ENCODE peak calls at places on chromosome X, in four cellular contexts. H, B, I and N are unnamed samples.

GRCh38 chrX:74940414-74940813 is 15.2 kb upstream of the NEXMIF start:
- DNase-seq in H (no peak), B (no peak), I (no peak), N (no peak)

GRCh38 chrX:136292656-136293055 is 8.1 kb upstream of the ADGRG4 start:
- DNase-seq in H (no peak), B (no peak), I (no peak), N (no peak)

GRCh38 chrX:153627675-153628111 is 19.3 kb upstream of the DUSP9 start:
- DNase-seq in H (no peak), B (no peak), I (no peak), N (no peak)

GRCh38 chrX:53684415-53685192 is 1.9 kb downstream of the HUWE1 start:
- DNase-seq in H (no peak), B (no peak), I (no peak), N (no peak)

GRCh38 chrX:110944793-110945466 is 149.3 kb upstream of the CHRDL1 start:
- DNase-seq in H (no peak), B (no peak), I (no peak), N (no peak)

GRCh38 chrX:115344885-115345653 is 55.6 kb downstream of the LUZP4 start:
- DNase-seq in H (peak; percentile 95), B (no peak), I (peak; percentile 33), N (peak; percentile 94)

GRCh38 chrX:93242897-93243296 is 430.5 kb downstream of the NAP1L3 start:
- DNase-seq in H (no peak), B (no peak), I (no peak), N (no peak)

GRCh38 chrX:100895365-100896075 is 21.4 kb upstream of the NOX1 start:
- DNase-seq in H (peak; percentile 44), B (peak; percentile 12), I (peak; percentile 55), N (peak; percentile 26)

GRCh38 chrX:41664307-41665299 is 24.2 kb upstream of the GPR34 start:
- DNase-seq in H (peak; percentile 19), B (no peak), I (no peak), N (no peak)

GRCh38 chrX:150772150-150772970 is 79.2 kb downstream of the MTMR1 start:
- DNase-seq in H (peak; percentile 45), B (peak; percentile 82), I (peak; percentile 17), N (peak; percentile 45)

GRCh38 chrX:97525981-97526380 is 642.3 kb downstream of the RPA4 start:
- DNase-seq in H (no peak), B (no peak), I (no peak), N (no peak)

GRCh38 chrX:105323951-105324350 is 103.5 kb upstream of the TEX13A start:
- DNase-seq in H (peak; percentile 40), B (no peak), I (no peak), N (no peak)

GRCh38 chrX:78945186-78945912 is at the start of gene P2RY10:
- DNase-seq in H (no peak), B (no peak), I (no peak), N (no peak)

GRCh38 chrX:108516184-108516583 is 76.5 kb downstream of the COL4A5 start:
- DNase-seq in H (peak; percentile 44), B (no peak), I (no peak), N (peak; percentile 45)

GRCh38 chrX:71908387-71908786 is 2.3 kb upstream of the NHSL2 start:
- DNase-seq in H (no peak), B (no peak), I (no peak), N (no peak)

GRCh38 chrX:137263374-137263773 is 229.6 kb upstream of the GPR101 start:
- DNase-seq in H (no peak), B (no peak), I (no peak), N (no peak)

GRCh38 chrX:144627947-144628346 is 619.4 kb upstream of the SPANXN1 start:
- DNase-seq in H (no peak), B (no peak), I (no peak), N (no peak)

GRCh38 chrX:15781964-15782711 is 8.1 kb upstream of the ZRSR2 start:
- DNase-seq in H (no peak), B (no peak), I (no peak), N (no peak)

GRCh38 chrX:46039526-46039925 is 505.7 kb downstream of the ZNF674 start:
- DNase-seq in H (no peak), B (no peak), I (no peak), N (no peak)

GRCh38 chrX:69178592-69178991 is 13.3 kb upstream of the PJA1 start:
- DNase-seq in H (no peak), B (no peak), I (no peak), N (no peak)

GRCh38 chrX:100939336-100939735 is 10.6 kb upstream of the XKRX start:
- DNase-seq in H (no peak), B (no peak), I (no peak), N (no peak)

GRCh38 chrX:74251006-74251930 is 52.7 kb upstream of the ZCCHC13 start:
- DNase-seq in H (peak; percentile 68), B (no peak), I (no peak), N (peak; percentile 28)

GRCh38 chrX:18654873-18655836 is 16.8 kb downstream of the RS1 start:
- DNase-seq in H (no peak), B (no peak), I (no peak), N (no peak)

GRCh38 chrX:97895751-97896150 is 1012.0 kb downstream of the RPA4 start:
- DNase-seq in H (peak; percentile 32), B (no peak), I (no peak), N (peak; percentile 31)

GRCh38 chrX:72201836-72202536 is 20.4 kb downstream of the PIN4 start:
- DNase-seq in H (peak; percentile 83), B (no peak), I (no peak), N (peak; percentile 66)

GRCh38 chrX:153539171-153539978 is 21.9 kb downstream of the ATP2B3 start:
- DNase-seq in H (peak; percentile 44), B (peak; percentile 73), I (peak; percentile 9), N (peak; percentile 44)

GRCh38 chrX:67545772-67546495 is 2.1 kb downstream of the AR start:
- DNase-seq in H (no peak), B (no peak), I (no peak), N (peak; percentile 41)

GRCh38 chrX:47285762-47286320 is 53.0 kb downstream of the USP11 start:
- DNase-seq in H (peak; percentile 5), B (no peak), I (no peak), N (no peak)

GRCh38 chrX:98111684-98112083 is 1228.0 kb downstream of the RPA4 start:
- DNase-seq in H (no peak), B (no peak), I (no peak), N (no peak)

GRCh38 chrX:18676470-18676869 is 4.6 kb upstream of the RS1 start:
- DNase-seq in H (peak; percentile 5), B (peak; percentile 43), I (no peak), N (no peak)

GRCh38 chrX:152405561-152405960 is 45.6 kb downstream of the GABRA3 start:
- DNase-seq in H (no peak), B (no peak), I (no peak), N (no peak)

GRCh38 chrX:15358533-15358932 is 23.2 kb upstream of the PIGA start:
- DNase-seq in H (no peak), B (no peak), I (no peak), N (no peak)

GRCh38 chrX:134646671-134647070 is 11.6 kb downstream of the PLAC1 start:
- DNase-seq in H (no peak), B (no peak), I (no peak), N (no peak)

GRCh38 chrX:1853916-1854315 is 239.1 kb downstream of the ASMT start:
- DNase-seq in H (no peak), B (no peak), I (peak; percentile 44), N (no peak)

GRCh38 chrX:1851527-1851926 is 236.7 kb downstream of the ASMT start:
- DNase-seq in H (no peak), B (no peak), I (no peak), N (no peak)

GRCh38 chrX:1852082-1852481 is 237.2 kb downstream of the ASMT start:
- DNase-seq in H (no peak), B (no peak), I (no peak), N (no peak)

GRCh38 chrX:1853447-1853846 is 238.6 kb downstream of the ASMT start:
- DNase-seq in H (no peak), B (no peak), I (no peak), N (no peak)
- H3K9me1 ChIP-seq in H (no peaks in the 10 kb centered on the region), B (no peaks in the 10 kb centered on the region), I (no peaks in the 10 kb centered on the region), N (no peaks in the 10 kb centered on the region)

GRCh38 chrX:22147942-22148341 is 115.8 kb downstream of the PHEX start:
- DNase-seq in H (no peak), B (no peak), I (no peak), N (no peak)

GRCh38 chrX:22148565-22148964 is 116.4 kb downstream of the PHEX start:
- DNase-seq in H (no peak), B (no peak), I (no peak), N (no peak)

GRCh38 chrX:22150371-22150770 is 118.2 kb downstream of the PHEX start:
- DNase-seq in H (no peak), B (no peak), I (no peak), N (no peak)

DNA sequence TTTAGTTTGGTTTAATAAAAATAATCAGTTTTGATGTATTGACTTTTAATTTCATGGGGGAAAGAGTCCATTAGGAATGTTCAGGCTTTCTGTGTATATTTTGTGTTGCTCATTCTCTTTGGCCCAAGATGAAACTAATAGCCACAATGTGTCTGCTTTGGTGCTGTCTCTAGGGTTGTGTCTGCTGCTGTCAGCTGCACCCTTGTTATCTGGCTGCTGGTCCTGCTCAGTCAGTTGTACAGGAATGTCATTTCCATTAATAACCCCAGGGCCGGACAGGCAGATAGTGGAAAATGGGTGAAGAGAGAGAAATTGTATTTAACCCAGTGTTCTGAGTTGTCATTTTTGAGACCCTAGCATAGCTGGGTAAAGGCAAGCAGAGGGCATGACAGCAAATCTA is 115.1 kb downstream of the PHEX start:
- DNase-seq in H (no peak), B (no peak), I (no peak), N (no peak)
- H3K27me3 ChIP-seq in H (no peaks in the 10 kb centered on the region), B (no peaks in the 10 kb centered on the region), I (no peaks in the 10 kb centered on the region), N (no peaks in the 10 kb centered on the region)

GRCh38 chrX:40644821-40645358 is 2.5 kb downstream of the CXorf38 start:
- DNase-seq in H (peak; percentile 74), B (peak; percentile 50), I (no peak), N (peak; percentile 71)
- H3K4me1 ChIP-seq in H (no peaks in the 10 kb centered on the region), B (peaks cover 10% of the 10 kb centered on the region), I (peaks cover 15% of the 10 kb centered on the region), N (peaks cover 21% of the 10 kb centered on the region)

GRCh38 chrX:130944230-130944629 is 41.2 kb upstream of the ENOX2 start:
- DNase-seq in H (no peak), B (no peak), I (no peak), N (no peak)
- H3K9me1 ChIP-seq in H (no peaks in the 10 kb centered on the region), B (no peaks in the 10 kb centered on the region), I (no peaks in the 10 kb centered on the region), N (no peaks in the 10 kb centered on the region)

GRCh38 chrX:24574743-24575142 is 72.4 kb downstream of the PCYT1B start:
- DNase-seq in H (no peak), B (no peak), I (no peak), N (no peak)
- H3K27me3 ChIP-seq in H (peaks cover 4% of the 10 kb centered on the region), B (peaks cover 3% of the 10 kb centered on the region), I (no peaks in the 10 kb centered on the region), N (no peaks in the 10 kb centered on the region)

DNA sequence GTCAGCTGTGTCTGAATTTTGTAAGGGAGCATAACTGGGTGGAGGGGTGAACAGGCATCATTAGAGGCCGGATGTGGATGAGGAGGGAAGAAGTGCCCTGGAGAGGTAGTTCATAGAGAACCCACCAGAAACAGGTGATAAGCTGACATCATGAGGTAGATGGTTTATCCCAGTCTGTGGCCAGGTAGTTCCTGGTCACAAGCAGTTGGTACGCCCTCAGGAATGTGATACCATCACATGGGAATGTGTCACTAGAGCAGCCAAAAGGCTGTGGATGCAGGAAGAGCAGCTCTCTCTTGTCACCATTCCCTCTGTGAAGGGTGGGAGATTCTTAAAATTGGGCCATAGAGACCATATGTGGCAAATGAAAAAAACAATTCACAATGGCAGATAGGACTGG is 21.9 kb downstream of the MSN start:
- DNase-seq in H (no peak), B (no peak), I (peak; percentile 54), N (no peak)
- H3K4me1 ChIP-seq in H (peaks cover 15% of the 10 kb centered on the region), B (peaks cover 26% of the 10 kb centered on the region), I (peaks cover 30% of the 10 kb centered on the region), N (peaks cover 65% of the 10 kb centered on the region)